ENCODE peak calls at places on chromosome 11, in seven cellular contexts. D is CD4-positive, alpha-beta memory T cell; P is right cardiac atrium; Y is tibial artery; S is dorsolateral prefrontal cortex; T is transverse colon; B is naive thymus-derived CD4-positive, alpha-beta T cell. L is an unnamed sample.

GRCh38 chr11:32511926-32512325 is 71.7 kb upstream of the EIF3M start:
- DNase-seq in D (no peak), P (no peak), Y (no peak), S (no peak), T (no peak), B (no peak), L (no peak)

GRCh38 chr11:128251140-128251539 is 336.2 kb downstream of the ETS1 start:
- DNase-seq in D (no peak), P (no peak), Y (no peak), S (no peak), T (no peak), B (no peak), L (no peak)

GRCh38 chr11:57792060-57792541 is 30.5 kb downstream of the CTNND1 start:
- DNase-seq in D (peak; percentile 87), P (peak; percentile 90), Y (peak; percentile 85), S (no peak), T (peak; percentile 71), B (peak; percentile 69), L (no peak)

GRCh38 chr11:65711785-65712632 is at the start of gene KAT5:
- DNase-seq in D (peak; percentile 98), P (peak; percentile 99), Y (peak; percentile 99), S (peak; percentile 98), T (peak; percentile 100), B (peak; percentile 95), L (peak; percentile 100)

GRCh38 chr11:111730031-111730430 is 36.2 kb downstream of the PPP2R1B start:
- DNase-seq in D (no peak), P (no peak), Y (no peak), S (no peak), T (no peak), B (no peak), L (no peak)

GRCh38 chr11:126834573-126834972 is 166.0 kb downstream of the KIRREL3 start:
- DNase-seq in D (no peak), P (no peak), Y (no peak), S (no peak), T (no peak), B (no peak), L (no peak)

GRCh38 chr11:123653997-123654565 is 343 bp downstream of the SCN3B start:
- DNase-seq in D (peak; percentile 10), P (peak; percentile 84), Y (peak; percentile 24), S (no peak), T (peak; percentile 25), B (peak; percentile 17), L (peak; percentile 49)

GRCh38 chr11:31972623-31973022 is 118.3 kb upstream of the RCN1 start:
- DNase-seq in D (no peak), P (no peak), Y (no peak), S (no peak), T (no peak), B (no peak), L (no peak)

GRCh38 chr11:61266602-61267001 is 25.6 kb downstream of the PGA5 start:
- DNase-seq in D (no peak), P (no peak), Y (no peak), S (no peak), T (no peak), B (no peak), L (no peak)

GRCh38 chr11:60511393-60511792 is 3.8 kb upstream of the MS4A13 start:
- DNase-seq in D (no peak), P (no peak), Y (no peak), S (no peak), T (no peak), B (no peak), L (no peak)

GRCh38 chr11:27012254-27012921 is 18.5 kb downstream of the FIBIN start:
- DNase-seq in D (no peak), P (no peak), Y (no peak), S (no peak), T (peak; percentile 14), B (no peak), L (no peak)

GRCh38 chr11:41309716-41310115 is 149.7 kb downstream of the LRRC4C start:
- DNase-seq in D (no peak), P (no peak), Y (no peak), S (no peak), T (no peak), B (no peak), L (no peak)

GRCh38 chr11:70717961-70718595 is 319.7 kb downstream of the CTTN start:
- DNase-seq in D (no peak), P (no peak), Y (no peak), S (peak; percentile 36), T (no peak), B (no peak), L (no peak)

GRCh38 chr11:14789879-14790484 is 102.0 kb downstream of the CYP2R1 start:
- DNase-seq in D (peak; percentile 18), P (no peak), Y (no peak), S (no peak), T (no peak), B (no peak), L (no peak)

GRCh38 chr11:1085440-1086170 is 10.9 kb downstream of the MUC2 start:
- DNase-seq in D (no peak), P (no peak), Y (no peak), S (no peak), T (no peak), B (no peak), L (no peak)

GRCh38 chr11:77083553-77084245 is 16.9 kb downstream of the CAPN5 start:
- DNase-seq in D (no peak), P (peak; percentile 24), Y (peak; percentile 14), S (no peak), T (peak; percentile 7), B (no peak), L (no peak)

GRCh38 chr11:105923814-105924213 is 98.2 kb downstream of the MSANTD4 start:
- DNase-seq in D (no peak), P (no peak), Y (no peak), S (no peak), T (no peak), B (no peak), L (no peak)

GRCh38 chr11:66653123-66653522 is 14.6 kb downstream of the RBM4 start:
- DNase-seq in D (no peak), P (no peak), Y (no peak), S (no peak), T (no peak), B (no peak), L (no peak)

GRCh38 chr11:63609536-63609935 is 4.7 kb downstream of the PLAAT3 start:
- DNase-seq in D (no peak), P (peak; percentile 75), Y (no peak), S (peak; percentile 53), T (peak; percentile 59), B (no peak), L (peak; percentile 41)

GRCh38 chr11:95933594-95933993 is 9.7 kb upstream of the MTMR2 start:
- DNase-seq in D (no peak), P (no peak), Y (no peak), S (no peak), T (no peak), B (no peak), L (no peak)

GRCh38 chr11:76796511-76797203 is 13.5 kb downstream of the TSKU start:
- DNase-seq in D (no peak), P (no peak), Y (no peak), S (no peak), T (peak; percentile 45), B (no peak), L (no peak)

GRCh38 chr11:3970101-3970500 is 114.6 kb downstream of the STIM1 start:
- DNase-seq in D (no peak), P (no peak), Y (no peak), S (no peak), T (no peak), B (no peak), L (no peak)
- H3K27ac ChIP-seq in D (no peak overlapping the region), P (no peak overlapping the region), Y (no peak overlapping the region), S (no peak overlapping the region), T (no peak overlapping the region), B (peak overlapping the region; percentile 43), L (no peak overlapping the region)

DNA sequence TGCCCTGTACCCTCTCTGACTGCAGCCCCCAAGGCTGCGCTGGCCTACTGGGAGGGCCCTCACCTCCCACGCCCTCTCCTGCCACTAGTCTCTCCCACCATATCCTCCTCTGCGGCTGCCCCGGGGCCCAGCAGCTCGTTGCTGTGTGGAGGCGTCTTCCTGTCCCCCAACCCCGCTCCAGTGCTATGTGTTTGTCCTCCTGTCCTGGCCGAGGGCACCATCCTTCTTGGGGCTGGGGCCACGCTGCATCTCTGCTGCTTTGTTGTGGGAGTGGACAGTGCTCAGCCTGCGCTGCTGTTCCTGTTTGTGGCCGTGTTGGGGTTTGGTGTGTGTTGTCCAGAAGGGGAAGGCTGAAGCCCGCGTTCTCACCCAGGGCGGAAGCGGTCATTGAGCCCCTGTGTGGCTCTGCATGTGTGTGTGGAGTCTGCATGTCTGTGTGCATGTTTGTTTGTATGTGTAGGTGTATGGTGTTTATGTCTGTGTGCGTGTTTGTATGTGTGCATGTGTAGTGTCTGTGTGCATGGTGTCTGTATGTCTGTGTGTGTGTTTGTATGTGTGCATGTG is 15.7 kb downstream of the TPCN2 start:
- DNase-seq in D (no peak), P (no peak), Y (no peak), S (no peak), T (no peak), B (no peak), L (no peak)
- H3K27ac ChIP-seq in D (no peak overlapping the region), P (no peak overlapping the region), Y (no peak overlapping the region), S (no peak overlapping the region), T (no peak overlapping the region), B (no peak overlapping the region), L (no peak overlapping the region)

GRCh38 chr11:104134760-104135159 is 29.2 kb downstream of the PDGFD start:
- DNase-seq in D (no peak), P (no peak), Y (no peak), S (no peak), T (no peak), B (no peak), L (no peak)
- H3K27ac ChIP-seq in D (no peak overlapping the region), P (no peak overlapping the region), Y (no peak overlapping the region), S (no peak overlapping the region), T (no peak overlapping the region), B (no peak overlapping the region), L (no peak overlapping the region)

DNA sequence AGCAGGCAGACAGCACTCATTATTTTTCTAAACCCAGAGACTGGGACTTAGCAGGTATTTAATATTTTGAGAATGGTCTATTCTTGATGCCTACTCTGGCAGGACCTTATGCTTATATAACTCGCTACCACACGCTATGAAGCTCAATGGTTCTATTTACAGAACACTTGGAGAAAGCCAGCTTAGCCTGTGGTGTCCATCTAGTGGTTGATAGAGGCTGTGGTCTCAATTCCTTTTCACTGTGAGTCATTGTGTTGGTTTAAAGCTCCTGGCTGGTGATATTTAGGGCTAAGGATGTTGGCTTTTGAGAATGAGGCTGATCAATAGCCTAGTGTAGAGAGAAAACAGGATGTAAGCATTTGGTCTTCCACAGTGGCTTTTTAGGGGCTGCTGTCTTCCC is 206.4 kb downstream of the DBX1 start:
- DNase-seq in D (no peak), P (no peak), Y (no peak), S (no peak), T (no peak), B (no peak), L (no peak)
- H3K27ac ChIP-seq in D (no peak overlapping the region), P (no peak overlapping the region), Y (peak overlapping the region; percentile 66), S (no peak overlapping the region), T (no peak overlapping the region), B (no peak overlapping the region), L (peak overlapping the region; percentile 34)

GRCh38 chr11:92969634-92970347 is at the start of gene MTNR1B:
- DNase-seq in D (no peak), P (peak; percentile 30), Y (no peak), S (no peak), T (no peak), B (no peak), L (no peak)
- H3K27ac ChIP-seq in D (no peak within 1 kb of the TSS), P (no peak within 1 kb of the TSS), Y (no peak within 1 kb of the TSS), S (no peak within 1 kb of the TSS), T (no peak within 1 kb of the TSS), B (no peak within 1 kb of the TSS), L (no peak within 1 kb of the TSS)